ENCODE peak calls at places on chromosomes 7 and 10, in nine cellular contexts. V is upper lobe of left lung, R is ovary, X is lower leg skin, I is GM12878, H is transverse colon, O is suprapubic skin, A is A549, K is prostate gland. C is an unnamed sample.

GRCh38 chr10:62911210-62911963 is 95.2 kb upstream of the EGR2 start:
- DNase-seq in O (no peak), R (no peak), V (no peak), I (no peak), A (no peak), X (no peak), K (no peak), H (no peak), C (no peak)

GRCh38 chr7:40234046-40234445 is 99.2 kb downstream of the SUGCT start:
- DNase-seq in K (no peak), X (no peak), H (peak), R (no peak), O (no peak), I (no peak), A (no peak), V (no peak), C (no peak)

GRCh38 chr10:19782430-19783089 is 33.7 kb upstream of the PLXDC2 start:
- DNase-seq in I (no peak), A (no peak), K (no peak), O (no peak), X (no peak), V (no peak), H (no peak), R (no peak), C (no peak)

GRCh38 chr10:71860243-71861029 is 9.4 kb upstream of the PSAP start:
- DNase-seq in X (peak), V (peak), R (peak), A (peak), O (peak), H (peak), I (no peak), K (peak), C (peak)

GRCh38 chr7:30625283-30625682 is 30.6 kb downstream of the GARS1 start:
- DNase-seq in X (no peak), R (no peak), O (no peak), I (no peak), V (no peak), K (no peak), A (no peak), H (no peak), C (no peak)

GRCh38 chr10:46040004-46040403 is 6.1 kb downstream of the MSMB start:
- DNase-seq in V (no peak), H (no peak), I (no peak), K (no peak), O (no peak), A (no peak), R (no peak), X (no peak), C (no peak)

GRCh38 chr7:148485618-148486017 is 104.9 kb upstream of the C7orf33 start:
- DNase-seq in I (no peak), X (no peak), O (no peak), V (no peak), A (no peak), H (peak), R (no peak), K (no peak), C (no peak)

GRCh38 chr7:2063562-2064360 is 169.0 kb downstream of the MAD1L1 start:
- DNase-seq in H (peak), R (no peak), K (no peak), V (peak), X (no peak), O (no peak), I (no peak), A (peak), C (no peak)

GRCh38 chr7:55545496-55545895 is 26.8 kb downstream of the VOPP1 start:
- DNase-seq in H (no peak), A (peak), K (no peak), R (no peak), V (no peak), O (no peak), I (no peak), X (no peak), C (no peak)

GRCh38 chr7:98265841-98266271 is 13.8 kb upstream of the TECPR1 start:
- DNase-seq in V (no peak), K (no peak), I (no peak), H (no peak), X (no peak), R (no peak), O (no peak), A (no peak), C (no peak)

GRCh38 chr7:43642897-43643630 is 60.2 kb downstream of the STK17A start:
- DNase-seq in I (no peak), A (no peak), H (no peak), R (no peak), V (no peak), X (no peak), K (no peak), O (no peak), C (no peak)

GRCh38 chr10:95650232-95650631 is 6.3 kb downstream of the ALDH18A1 start:
- DNase-seq in O (no peak), I (no peak), A (no peak), V (no peak), R (no peak), K (no peak), X (no peak), H (no peak), C (no peak)

GRCh38 chr10:805635-806305 is 116.3 kb upstream of the DIP2C start:
- DNase-seq in V (no peak), X (peak), R (no peak), I (no peak), K (no peak), O (no peak), H (no peak), A (no peak), C (no peak)

GRCh38 chr7:101108961-101109360 is 17.9 kb upstream of the SERPINE1 start:
- DNase-seq in O (no peak), H (no peak), A (peak), V (no peak), R (no peak), X (no peak), K (no peak), I (no peak), C (no peak)

GRCh38 chr10:35369049-35369760 is 32.9 kb downstream of the CCNY start:
- DNase-seq in A (no peak), I (no peak), O (no peak), R (no peak), X (no peak), H (no peak), V (no peak), K (no peak), C (no peak)

GRCh38 chr10:71290806-71291205 is 28.3 kb upstream of the SLC29A3 start:
- DNase-seq in H (no peak), I (no peak), V (no peak), R (no peak), K (no peak), O (no peak), X (no peak), A (no peak), C (no peak)

GRCh38 chr7:156504687-156505545 is 135.7 kb upstream of the RNF32 start:
- DNase-seq in I (no peak), X (no peak), O (no peak), K (no peak), R (no peak), V (no peak), A (no peak), H (no peak), C (no peak)

GRCh38 chr7:113404245-113404644 is 285.9 kb upstream of the SMIM30 start:
- DNase-seq in R (no peak), K (no peak), I (no peak), V (no peak), A (peak), X (no peak), O (no peak), H (no peak), C (no peak)

DNA sequence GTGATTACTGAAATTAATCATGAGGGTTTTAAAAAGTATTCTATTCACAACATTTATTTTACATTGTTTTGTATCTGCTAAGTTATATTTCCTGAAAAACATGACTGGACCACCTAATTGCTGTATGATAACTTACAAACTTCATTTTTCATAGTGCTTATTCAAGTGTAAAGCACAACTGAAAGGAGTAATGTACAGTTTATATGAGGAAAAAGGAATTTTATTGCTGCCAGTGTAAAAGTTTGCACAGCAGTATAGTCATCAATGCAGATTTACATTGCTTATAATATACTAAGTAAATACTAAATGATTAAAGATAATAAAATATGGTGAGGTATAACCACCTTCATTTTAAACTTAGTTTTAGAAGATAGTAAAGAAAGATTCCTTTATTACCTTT is 4.0 kb downstream of the PTEN start:
- DNase-seq in I (no peak), X (no peak), V (no peak), O (no peak), H (no peak), A (no peak), K (no peak), R (no peak), C (no peak)
- TF ChIP-seq POLR2A in I (no peak), X (no peak), V (no peak), O (no peak), H (no peak), A (no peak), K (no peak), R (no peak), C (no peak)

GRCh38 chr10:87863102-87863943 is at the start of the genes KLLN and PTEN:
- DNase-seq in X (peak), K (peak), O (peak), A (peak), R (peak), I (peak), V (peak), H (peak), C (peak)
- TF ChIP-seq POLR2A in X (peak), K (peak), O (peak), A (peak), R (peak), I (peak), V (peak), H (peak), C (peak)

GRCh38 chr7:44847920-44848634 is at the start of gene H2AZ2:
- DNase-seq in A (peak), X (peak), I (peak), H (peak), R (peak), K (peak), V (peak), O (peak), C (peak)
- TF ChIP-seq POLR2A in A (peak), X (peak), I (peak), H (peak), R (peak), K (peak), V (peak), O (peak), C (peak)

DNA sequence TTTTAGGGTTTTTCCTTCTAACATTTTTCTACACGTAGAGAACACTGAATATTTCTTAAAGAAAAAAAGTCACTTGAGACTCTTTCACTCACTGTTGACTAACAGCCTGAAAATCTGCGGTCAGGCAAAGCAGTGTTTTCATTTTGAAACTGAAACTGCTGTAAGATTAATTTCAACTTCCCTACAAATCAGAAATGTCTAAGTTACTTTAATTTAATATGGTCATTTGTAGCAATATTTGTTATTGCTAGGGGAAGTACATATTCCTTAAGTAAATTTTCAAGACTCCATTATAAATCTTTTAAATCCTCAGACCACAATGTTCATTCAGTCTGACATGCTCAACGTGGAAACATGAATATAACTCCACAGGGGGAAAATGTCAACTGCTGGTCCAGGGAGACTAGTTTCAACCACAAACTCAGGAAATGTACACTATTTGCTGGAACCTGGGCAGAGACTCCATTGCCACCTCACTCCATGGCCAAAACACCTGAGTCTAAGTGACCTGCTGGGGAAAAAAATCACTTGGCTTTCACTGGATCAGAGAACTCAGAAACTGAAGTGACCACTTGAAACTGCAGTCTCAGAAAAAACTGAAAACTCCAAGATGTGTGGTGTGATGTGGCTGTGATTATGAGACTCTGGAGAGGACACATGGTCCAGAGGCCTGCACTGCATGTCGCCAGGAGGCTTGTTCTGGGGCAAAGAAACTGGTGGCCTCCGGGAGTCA is 161.2 kb downstream of the TAX1BP1 start:
- DNase-seq in H (no peak), V (no peak), K (no peak), R (no peak), A (no peak), I (peak), X (no peak), O (no peak), C (no peak)
- TF ChIP-seq POLR2A in H (no peak), V (no peak), K (no peak), R (no peak), A (no peak), I (no peak), X (no peak), O (no peak), C (no peak)

C was measured in Peyer's patch.